ENCODE peak calls at places on chromosome 3, in nine cellular contexts. K, Y, D, Z, L, B, U, T and X are unnamed samples.

GRCh38 chr3:189001559-189001958 is 170.2 kb upstream of the TPRG1 start:
- DNase-seq in K (no peak), Y (no peak), D (no peak), Z (no peak), L (no peak), B (no peak), U (peak; percentile 65), T (no peak), X (peak; percentile 43)

GRCh38 chr3:197503652-197504051 is 52.1 kb downstream of the BDH1 start:
- DNase-seq in K (no peak), Y (no peak), D (no peak), Z (no peak), L (no peak), B (no peak), U (no peak), T (no peak), X (no peak)

GRCh38 chr3:89358281-89358680 is 250.9 kb downstream of the EPHA3 start:
- DNase-seq in K (no peak), Y (no peak), D (no peak), Z (no peak), L (no peak), B (no peak), U (no peak), T (no peak), X (no peak)

GRCh38 chr3:7962244-7962643 is 539.4 kb upstream of the LMCD1 start:
- DNase-seq in K (no peak), Y (no peak), D (no peak), Z (no peak), L (no peak), B (no peak), U (no peak), T (no peak), X (no peak)

GRCh38 chr3:134087046-134087974 is 57.6 kb upstream of the SLCO2A1 start:
- DNase-seq in K (no peak), Y (no peak), D (no peak), Z (no peak), L (no peak), B (no peak), U (peak; percentile 19), T (no peak), X (no peak)

GRCh38 chr3:185822221-185822956 is 2.5 kb downstream of the IGF2BP2 start:
- DNase-seq in K (no peak), Y (no peak), D (no peak), Z (no peak), L (no peak), B (no peak), U (peak; percentile 68), T (no peak), X (peak; percentile 36)

GRCh38 chr3:8837172-8837571 is 67.8 kb upstream of the OXTR start:
- DNase-seq in K (no peak), Y (no peak), D (no peak), Z (no peak), L (no peak), B (no peak), U (peak; percentile 52), T (no peak), X (peak; percentile 46)

GRCh38 chr3:40895109-40895508 is 304.2 kb upstream of the CTNNB1 start:
- DNase-seq in K (no peak), Y (no peak), D (no peak), Z (no peak), L (no peak), B (no peak), U (no peak), T (no peak), X (no peak)

GRCh38 chr3:170420307-170420821 is 1.7 kb downstream of the CLDN11 start:
- DNase-seq in K (no peak), Y (no peak), D (no peak), Z (no peak), L (no peak), B (no peak), U (peak; percentile 80), T (peak; percentile 26), X (no peak)

GRCh38 chr3:194481103-194481502 is 5.7 kb downstream of the ATP13A3 start:
- DNase-seq in K (no peak), Y (no peak), D (no peak), Z (no peak), L (no peak), B (no peak), U (peak; percentile 77), T (no peak), X (no peak)